ENCODE peak calls at places on chromosomes 13 and 19, in four cellular contexts. S, V, J and I are unnamed samples. For H3K27me3, the result is how much of the 10 kb centered on the place peaks cover.

GRCh38 chr19:51637362-51637978 is 7.3 kb upstream of the SIGLEC5 start:
- DNase-seq in S (no peak), J (no peak), V (no peak), I (peak)

GRCh38 chr13:105165449-105166125 is 1369.9 kb downstream of the EFNB2 start:
- DNase-seq in S (no peak), J (peak), V (no peak), I (no peak)

GRCh38 chr19:48629599-48630288 is 7.4 kb downstream of the DBP start:
- DNase-seq in V (no peak), J (no peak), S (peak), I (no peak)

GRCh38 chr13:104143760-104144406 is 1077.7 kb upstream of the SLC10A2 start:
- DNase-seq in S (no peak), V (peak), J (no peak), I (no peak)

GRCh38 chr13:80840313-80840976 is 499.5 kb upstream of the SPRY2 start:
- DNase-seq in S (no peak), V (no peak), J (no peak), I (no peak)

GRCh38 chr13:78241278-78241919 is 322.8 kb upstream of the EDNRB start:
- DNase-seq in S (no peak), V (no peak), J (peak), I (peak)

GRCh38 chr13:108964601-108965000 is 335.2 kb downstream of the MYO16 start:
- DNase-seq in J (no peak), S (no peak), V (no peak), I (no peak)

GRCh38 chr13:52128714-52129700 is at the start of gene NEK5:
- DNase-seq in V (peak), J (peak), S (peak), I (peak)

GRCh38 chr13:77016888-77017623 is 9.9 kb downstream of the FBXL3 start:
- DNase-seq in S (no peak), V (no peak), J (no peak), I (no peak)

GRCh38 chr13:112837371-112838037 is 131.5 kb upstream of the MCF2L start:
- DNase-seq in V (no peak), J (no peak), S (no peak), I (no peak)

GRCh38 chr19:43779820-43780219 is 953 bp downstream of the KCNN4 start:
- DNase-seq in S (no peak), J (no peak), V (no peak), I (no peak)

GRCh38 chr19:1251233-1251502 is 2.8 kb downstream of the MIDN start:
- DNase-seq in J (no peak), V (peak), S (peak), I (peak)

GRCh38 chr13:50576156-50576555 is 267.3 kb downstream of the DLEU7 start:
- DNase-seq in V (peak), J (no peak), S (peak), I (no peak)

GRCh38 chr13:32045963-32046785 is 14.6 kb downstream of the FRY start:
- DNase-seq in J (no peak), V (no peak), S (no peak), I (peak)

GRCh38 chr13:25468330-25469178 is 96.8 kb downstream of the ATP8A2 start:
- DNase-seq in S (no peak), J (no peak), V (no peak), I (no peak)

GRCh38 chr19:34985249-34986022 is 14.7 kb upstream of the GRAMD1A start:
- DNase-seq in S (peak), V (peak), J (no peak), I (peak)

GRCh38 chr19:13430790-13431582 is 75.3 kb downstream of the CACNA1A start:
- DNase-seq in S (peak), V (no peak), J (peak), I (peak)

GRCh38 chr13:83190020-83190419 is 692.3 kb downstream of the SLITRK1 start:
- DNase-seq in J (no peak), S (no peak), V (no peak), I (no peak)

GRCh38 chr19:53824134-53824611 is at the start of gene NLRP12:
- DNase-seq in S (no peak), V (no peak), J (no peak), I (no peak)

GRCh38 chr13:45341799-45342584 is 1.0 kb upstream of the TPT1 start:
- DNase-seq in V (peak), J (no peak), S (peak), I (peak)

GRCh38 chr13:88908896-88909535 is 1237.8 kb downstream of the SLITRK5 start:
- DNase-seq in S (no peak), J (no peak), V (peak), I (peak)

GRCh38 chr13:27792393-27793218 is at the start of gene GSX1:
- DNase-seq in S (peak), V (peak), J (no peak), I (peak)

GRCh38 chr19:47467914-47468313 is 3.8 kb downstream of the SLC8A2 start:
- DNase-seq in S (no peak), V (no peak), J (no peak), I (no peak)

GRCh38 chr13:98691360-98691759 is 61.1 kb downstream of the SLC15A1 start:
- DNase-seq in J (no peak), S (no peak), V (no peak), I (peak)

GRCh38 chr13:112120031-112120373 is 53.1 kb downstream of the SOX1 start:
- DNase-seq in V (no peak), J (no peak), S (no peak), I (no peak)

GRCh38 chr13:114244637-114245036 is 9.9 kb downstream of the CDC16 start:
- DNase-seq in V (no peak), S (no peak), J (no peak), I (no peak)
- TF ChIP-seq CTCF in V (no peak), S (no peak), J (no peak), I (no peak)

DNA sequence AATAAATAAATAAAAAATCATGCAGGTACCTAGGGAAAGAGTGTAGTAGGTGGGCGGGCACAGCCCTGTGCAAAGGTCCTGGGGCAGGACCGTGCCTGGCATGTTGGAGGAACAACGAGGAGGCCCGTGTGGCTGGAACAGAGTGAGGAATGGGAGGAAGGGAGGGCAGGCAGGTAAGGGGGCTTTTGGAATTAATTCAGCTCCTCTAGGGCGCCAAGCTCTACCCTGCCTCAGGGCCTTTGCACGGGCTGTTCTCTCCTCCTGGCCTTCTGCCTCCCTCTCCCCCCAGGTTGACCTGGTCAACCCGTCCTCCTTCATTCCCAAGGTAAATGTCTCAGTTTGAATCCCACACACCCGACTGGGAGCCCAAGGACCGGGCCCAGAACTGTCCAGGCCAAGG is 31.1 kb upstream of the SEMA6B start:
- DNase-seq in V (no peak), S (no peak), J (no peak), I (no peak)
- H3K27me3 ChIP-seq in V (under half), S (under half), J (half or more), I (under half)

DNA sequence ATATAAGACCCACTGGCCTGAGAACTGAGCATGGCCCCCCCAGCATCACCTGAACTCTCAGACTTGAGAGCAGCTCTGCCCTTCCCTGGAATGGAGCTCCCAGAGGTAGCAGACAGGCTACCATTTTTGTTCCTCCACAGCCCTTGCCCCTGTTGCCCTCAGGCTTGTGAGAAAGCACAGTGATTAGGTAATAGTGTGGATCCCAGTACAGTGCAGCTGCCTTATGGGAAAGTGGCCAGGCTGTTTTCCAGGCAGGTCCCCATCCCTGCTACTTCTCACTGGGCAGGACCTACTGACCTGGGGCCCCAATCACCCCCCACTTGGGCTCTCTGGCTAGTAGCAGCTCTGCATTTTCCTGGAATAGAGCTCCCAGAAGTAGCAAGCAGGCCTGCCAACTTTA is 834.0 kb downstream of the DACH1 start:
- DNase-seq in S (no peak), J (no peak), V (no peak), I (no peak)
- TF ChIP-seq CTCF in S (no peak), J (no peak), V (no peak), I (no peak)

GRCh38 chr19:40598918-40599307 is 2.3 kb upstream of the LTBP4 start:
- DNase-seq in S (no peak), V (no peak), J (no peak), I (no peak)
- H3K27me3 ChIP-seq in S (under half), V (under half), J (half or more), I (under half)

DNA sequence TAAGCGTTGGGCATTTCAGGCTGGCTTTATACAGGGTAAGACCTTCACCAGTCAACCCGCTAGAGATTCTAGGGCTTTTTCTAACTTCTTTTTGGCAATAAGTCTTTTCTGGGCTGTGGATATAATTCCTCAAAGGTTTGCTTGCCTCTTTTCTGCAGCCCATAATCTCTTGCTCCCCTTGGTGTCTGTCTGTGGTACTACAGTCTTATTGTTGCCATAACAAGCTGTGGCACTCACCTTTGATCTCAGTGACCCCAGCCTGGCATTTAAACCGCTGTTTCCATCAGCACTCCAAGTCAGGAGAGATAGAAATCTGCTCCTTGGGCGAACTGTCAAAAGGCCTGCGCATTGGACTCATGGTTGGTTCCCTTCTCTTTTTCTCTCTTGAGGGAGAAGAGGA is 14.5 kb upstream of the MPHOSPH8 start:
- DNase-seq in J (peak), S (no peak), V (no peak), I (peak)
- TF ChIP-seq CTCF in J (peak), S (peak), V (no peak), I (peak)

GRCh38 chr13:20350380-20350763 is 118.3 kb upstream of the GJB6 start:
- DNase-seq in V (no peak), J (no peak), S (no peak), I (no peak)

GRCh38 chr13:20351279-20352022 is 119.3 kb upstream of the GJB6 start:
- DNase-seq in J (no peak), S (no peak), V (no peak), I (peak)

GRCh38 chr13:20348645-20349408 is 116.7 kb upstream of the GJB6 start:
- DNase-seq in V (no peak), J (no peak), S (no peak), I (no peak)

GRCh38 chr13:20349564-20350379 is 117.7 kb upstream of the GJB6 start:
- DNase-seq in J (no peak), S (no peak), V (no peak), I (no peak)

DNA sequence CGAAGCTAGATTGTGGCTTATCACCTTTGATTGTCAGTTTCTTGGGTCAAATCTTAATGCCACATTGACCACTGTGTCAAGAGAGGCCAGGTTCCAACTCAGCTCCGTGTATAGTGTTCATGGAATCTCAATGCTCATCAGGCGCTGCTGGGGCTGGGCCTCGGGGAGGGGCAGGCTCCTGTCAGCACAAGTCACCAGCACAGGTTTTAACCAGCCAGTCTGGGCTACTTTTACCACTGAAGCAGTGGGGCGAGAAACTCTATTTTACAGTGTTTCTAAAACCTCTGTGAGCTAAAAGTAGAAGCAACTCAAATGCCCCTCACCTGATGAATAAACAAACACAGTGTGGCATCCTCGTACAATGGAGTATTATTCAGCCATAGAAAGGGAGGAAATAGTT is 118.7 kb upstream of the GJB6 start:
- DNase-seq in V (no peak), J (no peak), S (no peak), I (peak)
- H3K27me3 ChIP-seq in V (under half), J (under half), S (under half), I (under half)

GRCh38 chr13:60158321-60158801 is 5.4 kb downstream of the DIAPH3 start:
- DNase-seq in V (no peak), J (no peak), S (no peak), I (no peak)

GRCh38 chr13:60152114-60152513 is 11.6 kb downstream of the DIAPH3 start:
- DNase-seq in J (no peak), V (no peak), S (no peak), I (peak)

GRCh38 chr13:60150538-60150937 is 13.2 kb downstream of the DIAPH3 start:
- DNase-seq in V (no peak), S (no peak), J (no peak), I (no peak)

GRCh38 chr13:60152904-60153303 is 10.8 kb downstream of the DIAPH3 start:
- DNase-seq in J (no peak), S (no peak), V (no peak), I (no peak)

GRCh38 chr13:60155978-60156377 is 7.8 kb downstream of the DIAPH3 start:
- DNase-seq in J (no peak), V (no peak), S (no peak), I (no peak)
- TF ChIP-seq CTCF in J (no peak), V (no peak), S (no peak), I (no peak)

DNA sequence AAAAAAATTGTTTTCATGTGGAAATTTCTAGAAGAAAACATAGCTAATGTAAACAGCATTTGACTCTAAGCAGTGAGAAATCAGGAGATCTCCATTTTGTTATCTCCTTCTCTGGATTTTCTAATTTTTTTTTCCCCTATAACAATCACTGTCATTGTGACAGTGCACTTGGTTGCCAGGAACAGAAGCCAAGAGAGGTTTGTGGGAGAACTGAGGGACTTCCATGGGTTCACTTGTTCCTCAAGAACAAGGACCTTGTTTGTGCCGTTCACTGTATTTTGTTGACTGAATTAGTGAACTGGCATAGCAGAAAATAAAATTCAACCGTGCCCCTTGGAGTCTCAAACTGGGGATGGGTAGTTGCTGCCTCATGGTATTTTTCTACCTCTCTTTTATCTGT is 17.1 kb downstream of the SHISA7 start:
- DNase-seq in S (no peak), J (no peak), V (no peak), I (no peak)
- H3K27me3 ChIP-seq in S (under half), J (half or more), V (under half), I (under half)

DNA sequence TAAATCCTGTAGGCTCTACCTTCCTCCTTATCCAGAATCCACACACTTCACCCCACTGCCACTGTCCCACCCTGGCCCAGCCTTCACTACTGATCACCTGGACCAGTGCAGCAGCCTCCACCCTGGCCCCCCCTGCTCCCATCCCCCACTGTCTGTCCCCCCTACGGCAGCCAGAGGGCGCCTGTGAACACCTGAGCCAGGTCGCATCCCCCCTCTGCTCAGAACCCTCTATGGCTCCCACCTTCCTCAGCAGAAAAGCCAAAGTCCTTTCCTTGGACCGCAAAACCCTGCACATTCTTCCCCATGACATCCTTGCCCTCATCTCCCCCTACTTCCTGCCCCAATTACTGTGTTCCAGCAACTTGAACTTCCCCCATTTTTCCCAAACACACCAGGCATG is 20.6 kb downstream of the ELAVL3 start:
- DNase-seq in V (no peak), S (no peak), J (no peak), I (no peak)
- TF ChIP-seq CTCF in V (no peak), S (no peak), J (peak), I (peak)

DNA sequence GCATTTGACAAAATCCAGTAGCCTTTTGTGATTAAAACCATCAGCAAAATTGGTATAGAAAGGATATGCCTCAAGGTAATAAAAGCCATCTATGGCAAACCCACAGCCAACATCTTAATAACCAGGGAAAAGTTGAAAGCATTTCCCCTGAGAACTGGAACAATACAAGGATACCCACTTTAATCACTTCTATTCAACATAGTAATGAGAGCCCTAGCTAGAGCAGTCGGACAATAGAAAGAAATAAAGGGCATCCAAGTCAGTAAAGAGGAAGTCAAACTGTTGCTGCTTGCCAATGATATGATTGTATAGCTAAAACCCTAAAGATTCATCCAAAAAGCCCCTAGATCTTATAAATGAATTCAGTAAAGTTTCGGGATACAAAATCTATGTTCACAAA is 1510.3 kb downstream of the PCDH9 start:
- DNase-seq in J (no peak), S (no peak), V (no peak), I (no peak)
- H3K27me3 ChIP-seq in J (under half), S (under half), V (under half), I (under half)